ENCODE peak calls at places on chromosomes 13 and 19, in seven cellular contexts. M, N, U, X, R, C and W are unnamed samples.

GRCh38 chr19:10193666-10194499 is 870 bp downstream of the DNMT1 start:
- DNase-seq in N (peak; percentile 80), U (peak; percentile 76), M (peak; percentile 74), C (peak; percentile 58), X (peak; percentile 65), R (peak; percentile 48), W (peak; percentile 73)

GRCh38 chr13:83839158-83839557 is 43.1 kb downstream of the SLITRK1 start:
- DNase-seq in N (no peak), R (no peak), X (peak; percentile 36), C (no peak), U (no peak), M (no peak), W (no peak)

GRCh38 chr19:16435238-16435911 is 36.4 kb downstream of the EPS15L1 start:
- DNase-seq in C (peak; percentile 96), N (no peak), R (no peak), M (no peak), X (no peak), U (peak; percentile 98), W (peak; percentile 97)

GRCh38 chr13:21326155-21327030 is 132.7 kb downstream of the ZDHHC20 start:
- DNase-seq in M (no peak), U (peak; percentile 46), N (peak; percentile 83), C (peak; percentile 22), R (peak; percentile 87), X (peak; percentile 98), W (peak; percentile 85)

GRCh38 chr13:97030705-97031452 is 36.6 kb upstream of the OXGR1 start:
- DNase-seq in N (no peak), C (peak; percentile 52), M (peak; percentile 60), X (peak; percentile 58), R (no peak), U (peak; percentile 61), W (peak; percentile 61)

GRCh38 chr13:20057963-20058362 is 99.4 kb downstream of the ZMYM2 start:
- DNase-seq in U (no peak), X (no peak), M (peak; percentile 7), N (no peak), C (no peak), R (no peak), W (no peak)

GRCh38 chr13:77048592-77048991 is 21.6 kb upstream of the FBXL3 start:
- DNase-seq in U (no peak), X (peak; percentile 71), M (no peak), R (peak; percentile 72), C (no peak), N (peak; percentile 59), W (no peak)

GRCh38 chr19:56069642-56070041 is 51.5 kb downstream of the ZNF787 start:
- DNase-seq in R (no peak), M (no peak), X (no peak), U (no peak), N (no peak), C (no peak), W (no peak)

GRCh38 chr19:37698216-37698615 is 21.3 kb downstream of the ZNF607 start:
- DNase-seq in M (no peak), U (no peak), C (peak; percentile 11), R (no peak), X (no peak), N (no peak), W (no peak)

GRCh38 chr13:86006317-86006716 is 207.1 kb upstream of the SLITRK6 start:
- DNase-seq in R (no peak), U (no peak), N (no peak), C (no peak), M (no peak), X (no peak), W (no peak)

GRCh38 chr19:7849631-7850428 is 19.8 kb downstream of the EVI5L start:
- DNase-seq in M (peak; percentile 33), X (no peak), C (no peak), N (no peak), U (no peak), R (no peak), W (peak; percentile 88)

GRCh38 chr19:58387338-58388174 is 487 bp downstream of the RPS5 start:
- DNase-seq in C (no peak), R (no peak), N (no peak), M (no peak), X (no peak), U (no peak), W (peak; percentile 84)

GRCh38 chr19:18589380-18590272 is 1.0 kb downstream of the REX1BD start:
- DNase-seq in U (peak; percentile 55), M (peak; percentile 63), X (peak; percentile 88), N (peak; percentile 87), R (peak; percentile 93), C (peak; percentile 46), W (peak; percentile 95)

GRCh38 chr19:5048727-5049553 is 80.0 kb downstream of the KDM4B start:
- DNase-seq in U (peak; percentile 66), N (no peak), C (peak; percentile 76), R (no peak), M (peak; percentile 68), X (no peak), W (peak; percentile 98)

GRCh38 chr13:49584771-49585182 is 581 bp downstream of the RCBTB1 start:
- DNase-seq in N (no peak), R (no peak), M (peak; percentile 12), U (peak; percentile 6), C (no peak), X (peak; percentile 31), W (peak; percentile 81)

GRCh38 chr19:39160523-39160861 is 34.9 kb downstream of the PAK4 start:
- DNase-seq in U (peak; percentile 72), N (no peak), C (peak; percentile 42), X (no peak), R (no peak), M (peak; percentile 58), W (peak; percentile 99)

GRCh38 chr13:110269509-110270185 is 37.3 kb downstream of the COL4A1 start:
- DNase-seq in C (no peak), X (no peak), N (peak; percentile 38), U (no peak), R (no peak), M (no peak), W (no peak)

GRCh38 chr13:80359459-80360297 is 18.8 kb upstream of the SPRY2 start:
- DNase-seq in M (no peak), C (peak; percentile 21), R (peak; percentile 80), U (no peak), N (peak; percentile 71), X (peak; percentile 94), W (peak; percentile 42)

GRCh38 chr13:41674246-41674645 is 216.9 kb downstream of the RGCC start:
- DNase-seq in M (no peak), R (no peak), N (no peak), U (no peak), C (no peak), X (no peak), W (no peak)

GRCh38 chr13:44379885-44380284 is 6.3 kb downstream of the SERP2 start:
- DNase-seq in U (no peak), X (no peak), M (no peak), R (no peak), N (no peak), C (no peak), W (no peak)

GRCh38 chr19:10104665-10105221 is 1.4 kb upstream of the PPAN start:
- DNase-seq in U (no peak), N (no peak), X (no peak), M (no peak), C (no peak), R (no peak), W (peak; percentile 56)

DNA sequence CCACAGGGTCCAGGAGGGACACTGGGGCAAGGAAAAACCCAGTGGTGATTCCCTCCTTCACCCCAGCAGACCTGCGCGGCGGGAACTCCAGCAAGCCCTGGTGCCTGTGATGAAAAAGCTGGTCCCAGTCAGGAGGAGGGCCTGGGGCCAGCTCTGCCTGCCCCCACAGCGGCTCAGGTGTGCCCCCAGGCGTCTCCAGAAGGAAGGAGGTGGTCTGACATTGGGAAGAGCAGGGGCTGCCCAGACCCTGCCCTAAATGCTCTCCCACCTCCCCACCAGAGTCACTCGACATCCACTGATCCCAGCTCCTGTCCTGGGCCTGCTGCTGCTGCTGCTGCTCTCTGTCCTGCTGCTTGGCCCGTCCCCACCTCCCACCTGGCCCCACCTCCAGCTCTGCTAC is 6.2 kb downstream of the PTH2 start:
- DNase-seq in U (no peak), C (no peak), R (peak; percentile 68), X (no peak), M (no peak), N (peak; percentile 70), W (peak; percentile 34)
- H2AFZ ChIP-seq in U (no peak overlapping the region), C (no peak overlapping the region), R (no peak overlapping the region), X (peak overlapping the region; percentile 59), M (no peak overlapping the region), N (peak overlapping the region; percentile 6), W (no peak overlapping the region)

DNA sequence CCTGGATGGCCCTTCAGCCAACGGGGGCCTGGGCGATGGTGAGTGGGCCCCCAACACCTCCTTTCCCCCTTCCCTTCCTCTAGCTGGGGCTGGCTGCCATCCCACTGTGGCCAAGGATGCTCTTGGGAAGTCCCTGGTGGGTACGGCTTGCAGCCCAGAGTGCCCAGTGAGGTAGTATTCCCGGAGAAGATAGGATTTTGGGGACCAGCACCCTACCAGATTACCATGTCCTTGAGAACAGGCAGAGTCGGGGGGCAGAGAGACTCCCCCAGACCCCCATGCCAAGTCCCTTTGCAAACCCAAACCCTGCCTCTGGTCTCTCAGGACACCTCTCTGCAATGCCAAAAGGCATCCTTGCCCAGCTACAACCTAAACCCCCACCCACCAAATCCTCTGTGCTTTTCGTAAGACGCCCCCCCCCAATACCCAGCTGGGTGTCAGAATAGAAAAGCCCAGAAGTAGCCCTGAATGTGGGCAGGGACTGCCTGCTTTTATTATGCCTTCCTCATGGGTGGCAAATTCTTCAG is 1.7 kb downstream of the HIF3A start:
- DNase-seq in U (no peak), M (no peak), R (no peak), N (no peak), C (no peak), X (peak; percentile 45), W (peak; percentile 85)
- H3K4me1 ChIP-seq in U (peaks cover 6% of the 10 kb centered on the region), M (peaks cover 5% of the 10 kb centered on the region), R (peaks cover 2% of the 10 kb centered on the region), N (peaks cover 30% of the 10 kb centered on the region), C (peaks cover 17% of the 10 kb centered on the region), X (peaks cover 49% of the 10 kb centered on the region), W (peaks cover 6% of the 10 kb centered on the region)

DNA sequence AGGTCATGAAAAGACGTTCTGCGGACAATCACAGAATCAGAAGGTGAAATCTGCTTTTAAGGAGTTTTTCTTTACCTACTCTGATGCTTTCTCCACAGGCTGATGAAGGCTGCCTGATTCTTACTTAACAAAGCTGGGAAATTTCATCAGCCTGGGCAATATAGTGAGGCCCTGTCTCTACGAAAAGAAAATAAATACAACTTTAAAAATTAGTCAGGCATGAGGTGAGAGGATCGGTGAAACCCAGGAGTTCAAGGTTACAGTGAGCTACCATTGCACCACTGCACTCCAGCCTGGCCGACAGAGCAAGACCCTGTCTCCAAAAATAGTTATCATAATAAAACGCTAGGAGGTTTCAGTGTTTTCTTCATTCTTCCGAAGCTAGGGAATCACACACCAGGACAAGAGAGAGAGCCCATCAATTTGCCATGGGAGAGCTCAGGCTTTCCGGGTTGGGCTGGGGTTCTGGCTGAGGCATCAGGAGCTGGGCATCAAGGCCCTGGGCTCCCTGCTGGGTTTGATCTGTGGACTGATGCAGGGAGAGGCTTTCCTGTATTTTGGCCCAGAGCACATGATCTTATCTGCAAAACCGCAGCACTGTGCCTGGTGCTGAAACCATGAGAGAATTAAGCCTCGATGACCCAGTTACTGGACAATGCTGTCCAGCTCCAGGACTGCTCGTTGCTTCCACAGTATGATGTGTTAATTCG is 25.1 kb upstream of the CEBPG start:
- DNase-seq in M (no peak), N (no peak), C (peak; percentile 15), X (no peak), R (no peak), U (no peak), W (no peak)
- H2AFZ ChIP-seq in M (no peak overlapping the region), N (no peak overlapping the region), C (no peak overlapping the region), X (no peak overlapping the region), R (no peak overlapping the region), U (no peak overlapping the region), W (no peak overlapping the region)

GRCh38 chr19:40718774-40719391 is 2.0 kb downstream of the ITPKC start:
- DNase-seq in C (peak; percentile 16), M (peak; percentile 72), X (peak; percentile 54), R (peak; percentile 57), N (no peak), U (peak; percentile 40), W (peak; percentile 92)
- H3K4me1 ChIP-seq in C (peaks cover 59% of the 10 kb centered on the region), M (peaks cover 35% of the 10 kb centered on the region), X (peaks cover 22% of the 10 kb centered on the region), R (no peaks in the 10 kb centered on the region), N (peaks cover 7% of the 10 kb centered on the region), U (peaks cover 11% of the 10 kb centered on the region), W (peaks cover 53% of the 10 kb centered on the region)